ENCODE peak calls at places on chromosomes 4 and X, in five cellular contexts. One of them, this sample, is unnamed.

GRCh38 chrX:117538441-117539418 is 577.9 kb downstream of the KLHL13 start:
- DNase-seq in GM12878: no peak
- DNase-seq in K562: no peak
- DNase-seq in H1: no peak
- DNase-seq in HepG2: no peak
- DNase-seq in this sample: no peak

GRCh38 chrX:69299271-69299670 is 134.0 kb upstream of the PJA1 start:
- DNase-seq in GM12878: no peak
- DNase-seq in H1: no peak
- DNase-seq in K562: no peak
- DNase-seq in HepG2: no peak
- DNase-seq in this sample: no peak

GRCh38 chr4:185987976-185988627 is 80.9 kb upstream of the TLR3 start:
- DNase-seq in K562: no peak
- DNase-seq in HepG2: no peak
- DNase-seq in H1: no peak
- DNase-seq in GM12878: no peak
- DNase-seq in this sample: no peak

GRCh38 chr4:100981447-100982204 is 365.7 kb downstream of the PPP3CA start:
- DNase-seq in K562: no peak
- DNase-seq in H1: no peak
- DNase-seq in HepG2: no peak
- DNase-seq in GM12878: no peak
- DNase-seq in this sample: no peak

GRCh38 chrX:74419861-74420193 is 1.5 kb upstream of the SLC16A2 start:
- DNase-seq in GM12878: no peak
- DNase-seq in K562: no peak
- DNase-seq in HepG2: no peak
- DNase-seq in H1: no peak
- DNase-seq in this sample: no peak

GRCh38 chr4:3193531-3194203 is 55.3 kb upstream of the MSANTD1 start:
- DNase-seq in GM12878: no peak
- DNase-seq in H1: no peak
- DNase-seq in HepG2: no peak
- DNase-seq in K562: no peak
- DNase-seq in this sample: no peak

GRCh38 chr4:124083706-124084105 is 628.8 kb downstream of the ANKRD50 start:
- DNase-seq in HepG2: no peak
- DNase-seq in GM12878: no peak
- DNase-seq in K562: no peak
- DNase-seq in H1: no peak
- DNase-seq in this sample: no peak

GRCh38 chrX:46488712-46489111 is 56.5 kb downstream of the ZNF674 start:
- DNase-seq in K562: no peak
- DNase-seq in GM12878: no peak
- DNase-seq in HepG2: no peak
- DNase-seq in H1: peak
- DNase-seq in this sample: no peak

GRCh38 chr4:831483-831805 is 5.5 kb upstream of the CPLX1 start:
- DNase-seq in K562: no peak
- DNase-seq in H1: no peak
- DNase-seq in HepG2: no peak
- DNase-seq in GM12878: no peak
- DNase-seq in this sample: no peak

GRCh38 chr4:119570401-119570800 is 58.2 kb downstream of the PDE5A start:
- DNase-seq in H1: no peak
- DNase-seq in K562: no peak
- DNase-seq in GM12878: no peak
- DNase-seq in HepG2: no peak
- DNase-seq in this sample: no peak

GRCh38 chr4:128825226-128825625 is 15.7 kb downstream of the JADE1 start:
- DNase-seq in H1: no peak
- DNase-seq in HepG2: no peak
- DNase-seq in K562: peak
- DNase-seq in GM12878: no peak
- DNase-seq in this sample: peak

GRCh38 chrX:39261446-39262147 is 460.3 kb downstream of the MID1IP1 start:
- DNase-seq in K562: peak
- DNase-seq in GM12878: no peak
- DNase-seq in H1: no peak
- DNase-seq in HepG2: peak
- DNase-seq in this sample: peak

GRCh38 chr4:182810103-182810605 is 107.0 kb downstream of the DCTD start:
- DNase-seq in HepG2: no peak
- DNase-seq in H1: no peak
- DNase-seq in GM12878: no peak
- DNase-seq in K562: no peak
- DNase-seq in this sample: no peak

GRCh38 chrX:12162420-12162819 is 24.1 kb downstream of the FRMPD4 start:
- DNase-seq in HepG2: no peak
- DNase-seq in GM12878: no peak
- DNase-seq in H1: no peak
- DNase-seq in K562: no peak
- DNase-seq in this sample: no peak

GRCh38 chrX:112614640-112615039 is 65.1 kb downstream of the LHFPL1 start:
- DNase-seq in K562: no peak
- DNase-seq in GM12878: no peak
- DNase-seq in HepG2: no peak
- DNase-seq in H1: no peak
- DNase-seq in this sample: no peak

GRCh38 chr4:38151870-38152269 is 191.7 kb downstream of the PTTG2 start:
- DNase-seq in HepG2: no peak
- DNase-seq in GM12878: no peak
- DNase-seq in H1: no peak
- DNase-seq in K562: no peak
- DNase-seq in this sample: no peak

GRCh38 chr4:25790024-25790423 is 72.8 kb downstream of the SEL1L3 start:
- DNase-seq in GM12878: no peak
- DNase-seq in HepG2: no peak
- DNase-seq in K562: no peak
- DNase-seq in H1: no peak
- DNase-seq in this sample: no peak

GRCh38 chrX:71996826-71997225 is 86.2 kb downstream of the NHSL2 start:
- DNase-seq in H1: peak
- DNase-seq in HepG2: no peak
- DNase-seq in GM12878: no peak
- DNase-seq in K562: no peak
- DNase-seq in this sample: no peak

GRCh38 chr4:8241211-8241779 is 28.3 kb upstream of the HTRA3 start:
- DNase-seq in K562: no peak
- DNase-seq in HepG2: no peak
- DNase-seq in H1: no peak
- DNase-seq in GM12878: no peak
- DNase-seq in this sample: no peak

GRCh38 chrX:122218666-122219065 is 965.4 kb upstream of the GRIA3 start:
- DNase-seq in HepG2: no peak
- DNase-seq in K562: no peak
- DNase-seq in GM12878: no peak
- DNase-seq in H1: no peak
- DNase-seq in this sample: no peak

GRCh38 chr4:912548-913279 is 19.4 kb downstream of the GAK start:
- DNase-seq in GM12878: no peak
- DNase-seq in K562: no peak
- DNase-seq in HepG2: no peak
- DNase-seq in H1: no peak
- DNase-seq in this sample: no peak

GRCh38 chrX:149631293-149632165 is at the start of gene TMEM185A:
- DNase-seq in GM12878: no peak
- DNase-seq in H1: peak
- DNase-seq in HepG2: peak
- DNase-seq in K562: peak
- DNase-seq in this sample: peak
- TF ChIP-seq EP300 in GM12878: no peak
- TF ChIP-seq EP300 in H1: no peak
- TF ChIP-seq EP300 in HepG2: no peak
- TF ChIP-seq EP300 in K562: no peak
- TF ChIP-seq EP300 in this sample: no peak

GRCh38 chr4:68724426-68724825 is 54.0 kb upstream of the UGT2B15 start:
- DNase-seq in K562: no peak
- DNase-seq in H1: no peak
- DNase-seq in GM12878: no peak
- DNase-seq in HepG2: no peak
- DNase-seq in this sample: no peak
- TF ChIP-seq HDAC2 in K562: no peak
- TF ChIP-seq HDAC2 in H1: no peak
- TF ChIP-seq HDAC2 in GM12878: no peak
- TF ChIP-seq HDAC2 in HepG2: no peak
- TF ChIP-seq HDAC2 in this sample: no peak

DNA sequence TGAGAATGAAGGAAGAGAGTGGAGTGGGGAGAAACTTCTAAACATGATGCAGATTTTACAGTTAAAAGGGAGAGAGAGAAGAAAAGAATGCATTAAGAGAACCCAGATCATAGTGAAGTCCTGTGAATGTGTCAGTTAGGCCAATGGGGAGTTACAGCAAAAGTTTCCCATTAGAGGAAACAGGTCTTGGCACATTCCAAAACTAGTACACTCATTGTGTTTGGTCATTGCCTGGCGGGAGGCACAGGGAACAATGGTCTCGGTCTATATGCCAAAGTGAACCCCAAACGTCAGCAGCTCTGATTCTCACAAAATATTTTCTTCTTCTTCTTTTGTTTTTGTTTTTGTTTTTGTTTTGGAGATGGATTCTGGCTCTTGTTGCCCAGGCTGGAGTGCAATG is 284.5 kb upstream of the CTSO start:
- DNase-seq in H1: no peak
- DNase-seq in GM12878: no peak
- DNase-seq in HepG2: no peak
- DNase-seq in K562: no peak
- DNase-seq in this sample: no peak
- TF ChIP-seq EP300 in H1: no peak
- TF ChIP-seq EP300 in GM12878: no peak
- TF ChIP-seq EP300 in HepG2: no peak
- TF ChIP-seq EP300 in K562: no peak
- TF ChIP-seq EP300 in this sample: no peak

DNA sequence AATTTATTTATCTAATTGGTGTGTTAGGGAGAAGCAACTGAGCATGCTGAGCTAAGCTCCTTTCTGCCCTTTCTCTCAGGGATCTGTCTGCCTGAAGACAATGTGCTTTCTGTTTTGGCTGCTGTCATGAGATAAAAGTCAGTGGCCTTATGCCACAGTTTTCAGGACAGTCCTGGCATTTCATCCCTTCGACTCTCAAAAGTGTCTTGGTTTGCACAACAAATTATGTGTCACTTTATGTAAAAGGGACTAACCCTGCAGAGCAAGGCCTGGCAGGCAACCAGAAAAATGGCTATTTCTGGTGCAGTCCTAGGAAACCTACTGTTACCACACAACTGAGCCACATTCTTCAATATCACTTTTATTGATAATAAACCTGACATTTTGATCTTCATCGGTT is 96.1 kb upstream of the PTPN13 start:
- DNase-seq in K562: no peak
- DNase-seq in HepG2: no peak
- DNase-seq in H1: no peak
- DNase-seq in GM12878: no peak
- DNase-seq in this sample: no peak
- TF ChIP-seq HDAC2 in K562: no peak
- TF ChIP-seq HDAC2 in HepG2: no peak
- TF ChIP-seq HDAC2 in H1: no peak
- TF ChIP-seq HDAC2 in GM12878: no peak
- TF ChIP-seq HDAC2 in this sample: no peak

DNA sequence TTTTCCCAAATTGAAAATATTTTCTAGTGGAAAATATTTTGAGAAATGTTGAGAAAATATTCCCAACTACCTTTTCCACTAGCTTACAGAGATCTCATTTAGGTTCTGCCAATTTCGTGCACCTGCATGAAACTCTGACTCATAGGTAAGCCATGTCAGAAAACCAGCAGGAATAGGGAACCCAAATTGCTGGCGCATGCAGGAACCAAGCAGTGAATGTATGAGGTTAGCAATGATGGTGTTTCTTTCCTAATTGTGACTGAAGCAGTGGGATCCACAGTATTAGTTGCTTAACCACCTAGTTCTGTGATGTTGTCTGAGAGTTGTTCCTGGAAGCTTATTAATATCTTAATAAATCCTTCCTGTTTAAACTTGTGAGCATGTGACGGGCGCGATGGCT is 381.0 kb upstream of the TRAM1L1 start:
- DNase-seq in HepG2: no peak
- DNase-seq in H1: no peak
- DNase-seq in K562: no peak
- DNase-seq in GM12878: no peak
- DNase-seq in this sample: no peak
- TF ChIP-seq EP300 in HepG2: no peak
- TF ChIP-seq EP300 in H1: no peak
- TF ChIP-seq EP300 in K562: no peak
- TF ChIP-seq EP300 in GM12878: no peak
- TF ChIP-seq EP300 in this sample: no peak

DNA sequence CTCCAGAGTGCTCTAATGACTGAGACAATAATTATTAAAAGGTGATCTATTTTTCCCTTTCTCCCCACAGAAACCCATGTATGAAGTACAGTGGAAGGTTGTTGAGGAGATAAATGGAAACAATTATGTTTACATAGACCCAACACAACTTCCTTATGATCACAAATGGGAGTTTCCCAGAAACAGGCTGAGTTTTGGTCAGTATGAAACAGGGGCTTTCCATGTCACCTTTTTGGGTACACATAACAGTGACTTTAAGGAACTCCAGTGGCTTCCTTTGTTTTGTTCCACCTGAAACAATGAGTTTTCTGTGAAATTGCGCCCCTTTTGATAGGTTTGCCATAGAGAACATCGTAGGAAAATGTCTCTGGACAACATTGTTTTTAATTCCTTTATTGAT is 69.6 kb downstream of the KIT start:
- DNase-seq in HepG2: no peak
- DNase-seq in K562: no peak
- DNase-seq in GM12878: peak
- DNase-seq in H1: no peak
- DNase-seq in this sample: no peak
- TF ChIP-seq HDAC2 in HepG2: no peak
- TF ChIP-seq HDAC2 in K562: no peak
- TF ChIP-seq HDAC2 in GM12878: no peak
- TF ChIP-seq HDAC2 in H1: no peak
- TF ChIP-seq HDAC2 in this sample: no peak